ENCODE peak calls at places on chromosomes 2 and 18, in nine cellular contexts. N is A549, Q is ovary, A is SK-N-SH, M is K562, E is GM12878, P is stomach, I is sigmoid colon, S is tibial nerve. Z is an unnamed sample.
A peak's percentile ranks its signal among the peaks of the same experiment; 100 is the strongest.

GRCh38 chr2:176392125-176392704 is 123.0 kb downstream of the MTX2 start:
- DNase-seq in N (no peak), Q (no peak), A (no peak), M (no peak), E (no peak), P (no peak), I (no peak), S (no peak), Z (no peak)

GRCh38 chr2:128380061-128380889 is 61.6 kb upstream of the HS6ST1 start:
- DNase-seq in N (no peak), Q (no peak), A (no peak), M (no peak), E (no peak), P (peak; percentile 20), I (peak; percentile 61), S (no peak), Z (peak; percentile 3)

GRCh38 chr2:25343187-25343825 is 1.6 kb upstream of the DNMT3A start:
- DNase-seq in N (no peak), Q (no peak), A (peak; percentile 30), M (no peak), E (no peak), P (no peak), I (no peak), S (no peak), Z (no peak)

GRCh38 chr2:141654311-141654710 is 476.5 kb downstream of the LRP1B start:
- DNase-seq in N (no peak), Q (no peak), A (no peak), M (no peak), E (no peak), P (no peak), I (no peak), S (no peak), Z (no peak)

GRCh38 chr2:241036964-241037421 is 38.6 kb downstream of the SNED1 start:
- DNase-seq in N (no peak), Q (no peak), A (no peak), M (no peak), E (peak; percentile 4), P (no peak), I (peak; percentile 56), S (no peak), Z (peak; percentile 53)

GRCh38 chr2:38765551-38765950 is 12.5 kb upstream of the GEMIN6 start:
- DNase-seq in N (no peak), Q (no peak), A (no peak), M (no peak), E (no peak), P (no peak), I (no peak), S (no peak), Z (no peak)

GRCh38 chr2:55672630-55673029 is 21.0 kb downstream of the PNPT1 start:
- DNase-seq in N (no peak), Q (no peak), A (no peak), M (no peak), E (no peak), P (no peak), I (no peak), S (no peak), Z (no peak)

GRCh38 chr18:50009772-50010171 is 185.2 kb downstream of the MYO5B start:
- DNase-seq in N (peak; percentile 37), Q (no peak), A (peak; percentile 57), M (peak; percentile 19), E (peak; percentile 25), P (peak; percentile 65), I (no peak), S (no peak), Z (peak; percentile 71)

GRCh38 chr2:23760746-23761145 is 166.2 kb downstream of the ATAD2B start:
- DNase-seq in N (peak; percentile 63), Q (no peak), A (peak; percentile 21), M (no peak), E (no peak), P (no peak), I (no peak), S (no peak), Z (no peak)
- TF ChIP-seq EP300 in N (no peak), Q (no peak), A (no peak), M (no peak), E (no peak), P (no peak), I (no peak), S (no peak), Z (no peak)

DNA sequence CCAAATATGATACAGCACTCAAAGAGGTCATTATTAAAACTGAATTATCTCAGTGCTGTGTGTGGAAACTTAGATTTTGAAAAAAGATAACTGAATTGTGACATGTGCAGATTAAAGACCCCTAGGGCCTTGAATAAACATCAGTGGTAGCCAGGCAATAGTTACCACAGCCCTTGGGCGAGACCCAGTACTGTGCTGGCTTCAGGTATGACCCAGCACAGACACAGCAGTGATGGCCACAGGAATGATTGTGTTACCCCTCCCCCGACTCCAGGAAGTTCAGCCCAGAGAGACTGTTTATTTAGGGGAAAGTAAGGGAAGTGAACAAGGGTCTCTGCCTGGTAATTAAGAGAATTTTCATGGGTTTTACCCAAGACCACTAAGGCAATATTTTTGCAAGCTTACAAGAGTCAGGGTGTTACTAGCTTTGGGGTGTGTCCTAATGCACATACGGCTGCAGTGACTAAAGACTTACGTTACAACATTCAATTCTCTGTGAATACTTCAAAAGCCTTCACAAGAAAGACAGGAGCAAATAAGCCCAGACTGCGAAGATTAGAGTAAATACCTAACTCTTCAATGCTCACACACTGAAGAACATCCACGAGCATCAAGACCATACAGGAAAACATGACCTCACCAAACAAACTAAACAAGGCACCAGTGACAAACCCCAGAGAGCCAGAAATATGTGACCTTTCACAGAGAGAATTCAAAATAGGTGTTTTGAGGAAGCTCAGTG is 28.2 kb upstream of the ITGAV start:
- DNase-seq in N (peak; percentile 37), Q (no peak), A (no peak), M (no peak), E (no peak), P (no peak), I (no peak), S (no peak), Z (no peak)
- TF ChIP-seq EP300 in N (no peak), Q (no peak), A (no peak), M (no peak), E (no peak), P (no peak), I (no peak), S (no peak), Z (no peak)

GRCh38 chr2:36338124-36338826 is 17.3 kb upstream of the CRIM1 start:
- DNase-seq in N (no peak), Q (no peak), A (no peak), M (no peak), E (no peak), P (no peak), I (no peak), S (no peak), Z (no peak)

GRCh38 chr2:36337354-36337753 is 18.2 kb upstream of the CRIM1 start:
- DNase-seq in N (no peak), Q (no peak), A (no peak), M (no peak), E (no peak), P (no peak), I (no peak), S (no peak), Z (no peak)

GRCh38 chr2:36336321-36336720 is 19.3 kb upstream of the CRIM1 start:
- DNase-seq in N (no peak), Q (no peak), A (no peak), M (no peak), E (no peak), P (no peak), I (no peak), S (no peak), Z (no peak)

GRCh38 chr2:36338827-36339145 is 16.8 kb upstream of the CRIM1 start:
- DNase-seq in N (peak; percentile 48), Q (no peak), A (no peak), M (no peak), E (no peak), P (no peak), I (no peak), S (no peak), Z (no peak)

GRCh38 chr2:36339819-36340218 is 15.8 kb upstream of the CRIM1 start:
- DNase-seq in N (no peak), Q (no peak), A (no peak), M (no peak), E (no peak), P (no peak), I (no peak), S (no peak), Z (no peak)
- TF ChIP-seq EP300 in N (no peak), Q (no peak), A (no peak), M (no peak), E (no peak), P (no peak), I (no peak), S (no peak), Z (no peak)

DNA sequence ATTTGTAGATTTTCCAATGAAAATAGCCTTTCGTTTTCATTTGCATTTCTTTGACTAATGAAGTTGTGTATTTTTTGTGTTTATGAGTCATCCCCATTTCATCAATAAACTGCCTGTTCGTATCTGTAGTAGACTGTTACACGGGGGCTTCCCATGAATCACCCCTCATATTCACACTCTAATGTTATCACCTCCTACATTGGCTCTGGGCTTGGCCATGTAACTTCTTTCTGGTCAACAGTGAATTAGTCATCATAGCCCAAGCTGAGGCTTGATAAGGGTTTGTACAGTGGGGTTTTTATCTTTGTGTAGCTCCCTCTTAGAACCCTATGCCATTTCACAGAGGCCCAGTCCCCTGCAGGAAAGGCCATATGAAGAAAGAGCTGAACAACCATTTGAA is 151.1 kb downstream of the CCBE1 start:
- DNase-seq in N (no peak), Q (no peak), A (no peak), M (peak; percentile 69), E (no peak), P (no peak), I (no peak), S (no peak), Z (no peak)
- TF ChIP-seq EP300 in N (no peak), Q (no peak), A (no peak), M (peak; percentile 57), E (no peak), P (no peak), I (no peak), S (no peak), Z (no peak)

GRCh38 chr2:180907731-180908130 is 72.7 kb upstream of the UBE2E3 start:
- DNase-seq in N (no peak), Q (no peak), A (no peak), M (no peak), E (no peak), P (no peak), I (no peak), S (no peak), Z (no peak)
- TF ChIP-seq EP300 in N (no peak), Q (no peak), A (peak; percentile 59), M (no peak), E (no peak), P (no peak), I (no peak), S (no peak), Z (no peak)